ENCODE peak calls at places on chromosomes 16 and 17, in four cellular contexts. B, G, P and W are unnamed samples.

GRCh38 chr17:14926526-14927122 is 338.5 kb downstream of the PMP22 start:
- DNase-seq in B (peak), G (peak), P (peak), W (peak)

GRCh38 chr16:87661561-87661960 is 59.3 kb downstream of the JPH3 start:
- DNase-seq in B (peak), G (peak), P (peak), W (no peak)

GRCh38 chr17:13346081-13346533 is 255.6 kb downstream of the HS3ST3A1 start:
- DNase-seq in B (no peak), G (peak), P (peak), W (no peak)

GRCh38 chr16:1121601-1122000 is 25.6 kb upstream of the C1QTNF8 start:
- DNase-seq in B (no peak), G (no peak), P (no peak), W (no peak)

GRCh38 chr16:588639-588888 is 1.3 kb upstream of the RAB40C start:
- DNase-seq in B (peak), G (peak), P (peak), W (peak)

GRCh38 chr16:10949424-10949970 is 5.1 kb downstream of the CLEC16A start:
- DNase-seq in B (peak), G (peak), P (no peak), W (no peak)

GRCh38 chr17:17885029-17885351 is 48.2 kb upstream of the SREBF1 start:
- DNase-seq in B (no peak), G (no peak), P (no peak), W (no peak)

GRCh38 chr16:1054660-1055556 is 17.6 kb upstream of the SSTR5 start:
- DNase-seq in B (peak), G (peak), P (peak), W (peak)

GRCh38 chr17:71633391-71633849 is 487.4 kb upstream of the SOX9 start:
- DNase-seq in B (no peak), G (peak), P (peak), W (no peak)

GRCh38 chr17:80631142-80632045 is 86.8 kb downstream of the RPTOR start:
- DNase-seq in B (no peak), G (no peak), P (no peak), W (no peak)

GRCh38 chr16:1631931-1632637 is 19.9 kb downstream of the CRAMP1 start:
- DNase-seq in B (no peak), G (no peak), P (no peak), W (no peak)

GRCh38 chr16:1505073-1505844 is 12.1 kb downstream of the TELO2 start:
- DNase-seq in B (no peak), G (no peak), P (no peak), W (no peak)

GRCh38 chr17:77909816-77910215 is 48.7 kb upstream of the TNRC6C start:
- DNase-seq in B (no peak), G (no peak), P (no peak), W (no peak)

GRCh38 chr16:4101421-4102275 is 14.6 kb downstream of the ADCY9 start:
- DNase-seq in B (no peak), G (no peak), P (no peak), W (no peak)